ENCODE peak calls at places on chromosomes 12 and 14, in six cellular contexts. K is fibroblast of lung; F is CD8-positive, alpha-beta T cell; W is OCI-LY7; U is adrenal gland; P is astrocyte. N is an unnamed sample.
A peak's percentile ranks its signal among the peaks of the same experiment; 100 is the strongest.

GRCh38 chr14:93954900-93955891 is 21.2 kb downstream of the ASB2 start:
- DNase-seq in K (no peak), U (no peak), F (peak; percentile 53), W (peak; percentile 79), P (no peak), N (no peak)

GRCh38 chr12:85274076-85274415 is 6.0 kb upstream of the ALX1 start:
- DNase-seq in P (no peak), F (no peak), K (no peak), W (no peak), U (no peak), N (no peak)

GRCh38 chr14:29548948-29549370 is 378.7 kb downstream of the PRKD1 start:
- DNase-seq in P (peak; percentile 50), F (no peak), K (peak; percentile 64), W (peak; percentile 44), U (peak; percentile 36), N (peak; percentile 15)

GRCh38 chr12:96047621-96048211 is 12.3 kb upstream of the LTA4H start:
- DNase-seq in U (peak; percentile 52), W (peak; percentile 46), K (peak; percentile 66), P (peak; percentile 57), F (no peak), N (peak; percentile 26)

GRCh38 chr12:131380220-131380957 is 330.5 kb upstream of the SFSWAP start:
- DNase-seq in F (no peak), K (no peak), W (no peak), P (no peak), U (no peak), N (no peak)

GRCh38 chr12:5808956-5809355 is 136.1 kb downstream of the ANO2 start:
- DNase-seq in K (peak; percentile 95), U (no peak), P (peak; percentile 95), F (no peak), W (no peak), N (peak; percentile 19)

GRCh38 chr12:11651377-11651776 is 1.9 kb downstream of the ETV6 start:
- DNase-seq in K (no peak), P (no peak), W (no peak), U (no peak), F (no peak), N (no peak)

GRCh38 chr12:85182699-85183098 is 97.3 kb upstream of the ALX1 start:
- DNase-seq in K (no peak), F (no peak), P (no peak), W (no peak), U (no peak), N (no peak)

GRCh38 chr12:66232258-66232657 is 43.2 kb downstream of the IRAK3 start:
- DNase-seq in F (no peak), U (no peak), W (peak; percentile 79), K (no peak), P (no peak), N (peak; percentile 88)

GRCh38 chr14:51073751-51074150 is 21.2 kb downstream of the TRIM9 start:
- DNase-seq in K (peak; percentile 18), F (no peak), P (no peak), U (no peak), W (no peak), N (no peak)

GRCh38 chr12:131671276-131671675 is 39.6 kb upstream of the SFSWAP start:
- DNase-seq in W (no peak), U (no peak), K (no peak), P (no peak), F (no peak), N (no peak)

GRCh38 chr12:126051611-126052107 is 986.4 kb downstream of the AACS start:
- DNase-seq in F (no peak), U (no peak), K (peak; percentile 96), W (no peak), P (peak; percentile 97), N (no peak)

GRCh38 chr12:42958271-42958674 is 368.7 kb upstream of the PRICKLE1 start:
- DNase-seq in W (no peak), K (peak; percentile 63), P (peak; percentile 57), U (no peak), F (no peak), N (peak; percentile 38)

GRCh38 chr12:96189781-96190180 is 4.4 kb upstream of the ELK3 start:
- DNase-seq in W (no peak), P (peak; percentile 22), U (no peak), K (no peak), F (no peak), N (no peak)

GRCh38 chr12:10189653-10190052 is 10.8 kb downstream of the TMEM52B start:
- DNase-seq in P (peak; percentile 32), K (peak; percentile 39), U (no peak), W (no peak), F (no peak), N (no peak)

GRCh38 chr12:22578328-22578727 is 34.0 kb upstream of the C2CD5 start:
- DNase-seq in K (no peak), P (no peak), W (no peak), U (no peak), F (no peak), N (no peak)

GRCh38 chr12:127984386-127985055 is 282.4 kb upstream of the TMEM132C start:
- DNase-seq in F (no peak), P (peak; percentile 66), U (no peak), K (peak; percentile 72), W (no peak), N (no peak)

GRCh38 chr12:89750821-89751227 is 42.2 kb upstream of the ATP2B1 start:
- DNase-seq in P (peak; percentile 10), W (no peak), U (no peak), F (no peak), K (peak; percentile 25), N (no peak)

GRCh38 chr14:52706286-52706685 is 714 bp upstream of the PSMC6 start:
- DNase-seq in K (peak; percentile 23), U (no peak), F (peak; percentile 52), P (no peak), W (peak; percentile 22), N (peak; percentile 24)

GRCh38 chr12:100554608-100555077 is 18.8 kb upstream of the GAS2L3 start:
- DNase-seq in P (peak; percentile 77), W (peak; percentile 59), F (no peak), K (peak; percentile 82), U (peak; percentile 51), N (peak; percentile 90)

GRCh38 chr14:100417466-100417865 is 94.3 kb downstream of the SLC25A47 start:
- DNase-seq in U (peak; percentile 90), P (peak; percentile 93), F (no peak), W (no peak), K (peak; percentile 95), N (peak; percentile 51)

GRCh38 chr12:16168078-16168477 is 109.4 kb downstream of the SLC15A5 start:
- DNase-seq in W (no peak), K (no peak), P (no peak), U (no peak), F (no peak), N (no peak)

GRCh38 chr14:55245657-55246268 is 25.5 kb upstream of the FBXO34 start:
- DNase-seq in P (no peak), K (peak; percentile 18), U (peak; percentile 31), W (peak; percentile 33), F (peak; percentile 24), N (peak; percentile 13)

GRCh38 chr14:77746064-77746463 is 14.9 kb downstream of the SNW1 start:
- DNase-seq in U (no peak), W (no peak), F (no peak), P (no peak), K (no peak), N (no peak)

GRCh38 chr14:23406725-23407355 is 1.2 kb downstream of the MYH6 start:
- DNase-seq in W (no peak), U (no peak), K (no peak), P (no peak), F (no peak), N (no peak)

GRCh38 chr14:52044791-52045522 is 23.9 kb downstream of the NID2 start:
- DNase-seq in U (no peak), K (peak; percentile 96), F (no peak), W (no peak), P (peak; percentile 95), N (no peak)

GRCh38 chr12:91274886-91275285 is 92.3 kb upstream of the DCN start:
- DNase-seq in U (no peak), K (peak; percentile 51), F (no peak), P (peak; percentile 47), W (no peak), N (no peak)

DNA sequence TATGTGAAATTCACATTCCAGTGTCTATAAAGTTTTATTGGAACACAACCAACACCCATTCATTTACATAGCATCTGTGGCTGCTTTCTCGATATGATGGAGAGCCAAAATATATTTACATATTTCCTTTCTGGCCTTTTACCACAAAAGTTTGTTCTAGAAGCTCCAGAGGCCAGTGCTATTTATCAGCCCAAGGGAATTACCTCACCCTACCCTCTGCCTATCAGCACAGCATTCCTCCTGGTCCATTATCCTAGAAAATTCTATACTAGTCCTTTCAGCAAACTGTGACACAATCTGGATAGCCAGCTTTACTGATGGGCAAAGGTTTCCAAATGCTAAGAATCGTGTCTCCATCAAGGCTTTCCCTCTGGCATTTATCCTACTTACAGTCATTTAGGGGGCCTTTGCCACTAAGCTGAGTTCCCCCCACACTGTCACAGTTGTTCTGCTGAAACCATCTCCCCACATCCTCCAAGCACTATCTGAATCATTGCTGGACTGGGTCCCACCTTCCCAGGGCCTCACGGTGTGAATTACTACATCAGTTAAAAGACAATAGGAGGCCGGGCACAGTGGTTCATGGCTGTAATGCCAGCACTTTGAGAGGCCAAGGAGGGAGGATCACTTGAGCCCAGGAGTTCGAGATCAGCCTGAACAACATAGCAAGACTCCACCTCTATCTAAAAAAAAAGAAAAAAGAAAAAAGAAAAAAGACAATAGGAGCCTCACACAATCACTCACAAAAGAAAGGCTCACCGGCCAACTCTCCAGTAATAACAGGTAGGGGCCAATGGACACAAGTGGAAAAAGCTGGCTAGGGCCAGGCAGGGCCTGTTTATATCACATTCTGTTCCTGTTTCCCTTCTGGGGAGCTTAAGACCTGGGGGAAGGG is 12.1 kb downstream of the SYNE3 start:
- DNase-seq in W (no peak), K (peak; percentile 74), U (no peak), P (peak; percentile 66), F (no peak), N (no peak)
- H3K27ac ChIP-seq in W (no peak overlapping the region), K (peak overlapping the region; percentile 51), U (no peak overlapping the region), P (no peak overlapping the region), F (no peak overlapping the region), N (no peak overlapping the region)

DNA sequence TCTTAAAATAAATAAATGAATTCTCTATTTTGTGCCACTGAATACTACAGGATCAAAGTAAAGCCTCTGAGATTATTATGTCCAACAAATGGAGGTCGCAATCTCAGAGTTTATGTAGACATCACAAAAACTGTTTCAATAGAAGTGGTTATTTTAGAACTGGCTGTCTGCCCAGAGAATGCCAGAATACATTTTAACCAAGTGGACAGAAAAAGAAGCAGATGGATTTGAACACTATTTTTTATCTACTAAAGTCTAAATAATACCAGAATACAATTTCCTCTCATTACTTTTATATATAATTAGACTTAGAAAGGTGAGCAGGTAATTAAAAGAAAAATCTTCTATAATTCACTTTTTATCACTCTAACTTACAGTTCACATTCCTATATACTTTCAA is 118.3 kb downstream of the MED13L start:
- DNase-seq in W (no peak), U (no peak), K (peak; percentile 72), P (peak; percentile 67), F (no peak), N (no peak)
- H3K4me1 ChIP-seq in W (no peaks in the 10 kb centered on the region), U (peaks cover 50% of the 10 kb centered on the region), K (peaks cover 4% of the 10 kb centered on the region), P (peaks cover 17% of the 10 kb centered on the region), F (peaks cover 12% of the 10 kb centered on the region), N (peaks cover 20% of the 10 kb centered on the region)

GRCh38 chr12:49627752-49628360 is 4.5 kb downstream of the PRPF40B start:
- DNase-seq in U (no peak), K (peak; percentile 72), F (no peak), P (peak; percentile 65), W (no peak), N (no peak)
- H3K27ac ChIP-seq in U (no peak overlapping the region), K (no peak overlapping the region), F (no peak overlapping the region), P (peak overlapping the region; percentile 16), W (no peak overlapping the region), N (no peak overlapping the region)

GRCh38 chr12:69339999-69340398 is 8.2 kb upstream of the LYZ start:
- DNase-seq in P (no peak), K (no peak), U (no peak), W (no peak), F (no peak), N (no peak)
- H3K4me1 ChIP-seq in P (no peaks in the 10 kb centered on the region), K (no peaks in the 10 kb centered on the region), U (peaks cover 7% of the 10 kb centered on the region), W (peaks cover 16% of the 10 kb centered on the region), F (peaks cover 4% of the 10 kb centered on the region), N (no peaks in the 10 kb centered on the region)